ENCODE peak calls at places on chromosome 19, in eight cellular contexts. G is tibial nerve, A is IMR-90, K is HepG2, U is ovary, L is heart left ventricle, J is sigmoid colon, I is A549. R is an unnamed sample.

GRCh38 chr19:16385296-16385695 is 60.7 kb downstream of the KLF2 start:
- DNase-seq in G (no peak), K (no peak), L (no peak), J (peak; percentile 52), A (no peak), U (no peak), I (no peak), R (no peak)

GRCh38 chr19:34847393-34847792 is 74.4 kb upstream of the ZNF599 start:
- DNase-seq in U (no peak), L (no peak), G (no peak), K (no peak), A (no peak), J (no peak), I (no peak), R (no peak)

GRCh38 chr19:33818426-33818825 is 21.8 kb downstream of the KCTD15 start:
- DNase-seq in U (no peak), K (no peak), J (no peak), L (no peak), A (no peak), I (no peak), G (no peak), R (no peak)

GRCh38 chr19:8935460-8935859 is 74.7 kb downstream of the MUC16 start:
- DNase-seq in I (no peak), L (no peak), J (no peak), K (no peak), U (no peak), G (no peak), A (no peak), R (no peak)

GRCh38 chr19:46975918-46976782 is 43.5 kb upstream of the NPAS1 start:
- DNase-seq in G (peak; percentile 90), I (no peak), J (peak; percentile 98), A (peak; percentile 93), L (peak; percentile 91), U (peak; percentile 93), K (peak; percentile 70), R (no peak)

GRCh38 chr19:45173816-45174215 is 4.2 kb downstream of the TRAPPC6A start:
- DNase-seq in J (no peak), L (no peak), A (peak; percentile 79), U (no peak), G (no peak), K (no peak), I (no peak), R (no peak)

GRCh38 chr19:10430505-10431253 is 10.3 kb downstream of the PDE4A start:
- DNase-seq in K (no peak), J (peak; percentile 80), L (peak; percentile 80), I (no peak), U (no peak), G (no peak), A (peak; percentile 37), R (no peak)

GRCh38 chr19:45547965-45548609 is 36.5 kb downstream of the OPA3 start:
- DNase-seq in L (no peak), J (no peak), I (peak; percentile 91), A (peak; percentile 18), G (no peak), K (no peak), U (no peak), R (no peak)

GRCh38 chr19:47681936-47682335 is 31.3 kb upstream of the EHD2 start:
- DNase-seq in U (no peak), J (no peak), K (no peak), G (no peak), I (no peak), A (no peak), L (no peak), R (no peak)

GRCh38 chr19:49807888-49808675 is 5.0 kb downstream of the FUZ start:
- DNase-seq in K (no peak), G (no peak), L (no peak), J (no peak), A (no peak), U (no peak), I (no peak), R (no peak)

GRCh38 chr19:6425732-6426686 is 1.4 kb upstream of the KHSRP start:
- DNase-seq in A (no peak), I (no peak), U (peak; percentile 31), G (no peak), L (no peak), J (no peak), K (peak; percentile 60), R (no peak)
- TF ChIP-seq CTCF in A (no peak), I (no peak), U (peak; percentile 13), G (no peak), L (no peak), J (no peak), K (peak; percentile 73), R (peak; percentile 17)

DNA sequence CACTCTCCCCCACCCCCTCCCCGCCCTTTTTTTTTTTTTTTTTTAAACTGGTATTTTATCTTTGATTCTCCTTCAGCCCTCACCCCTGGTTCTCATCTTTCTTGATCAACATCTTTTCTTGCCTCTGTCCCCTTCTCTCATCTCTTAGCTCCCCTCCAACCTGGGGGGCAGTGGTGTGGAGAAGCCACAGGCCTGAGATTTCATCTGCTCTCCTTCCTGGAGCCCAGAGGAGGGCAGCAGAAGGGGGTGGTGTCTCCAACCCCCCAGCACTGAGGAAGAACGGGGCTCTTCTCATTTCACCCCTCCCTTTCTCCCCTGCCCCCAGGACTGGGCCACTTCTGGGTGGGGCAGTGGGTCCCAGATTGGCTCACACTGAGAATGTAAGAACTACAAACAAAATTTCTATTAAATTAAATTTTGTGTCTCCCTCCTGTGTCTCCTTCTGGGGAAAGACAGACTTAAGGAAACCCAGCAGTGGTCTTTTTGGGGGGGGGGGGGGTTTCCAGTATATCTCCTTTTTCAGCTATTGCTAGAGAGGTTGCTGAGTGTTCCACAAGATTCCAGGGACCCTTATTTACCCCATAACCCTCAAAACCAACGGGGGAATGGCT is 1.5 kb upstream of the RAD23A start:
- DNase-seq in A (no peak), U (no peak), G (no peak), J (no peak), L (no peak), I (no peak), K (no peak), R (no peak)
- H3K27ac ChIP-seq in A (no peak overlapping the region), U (no peak overlapping the region), G (peak overlapping the region; percentile 95), J (peak overlapping the region; percentile 95), L (peak overlapping the region; percentile 97), I (no peak overlapping the region), K (peak overlapping the region; percentile 91), R (peak overlapping the region; percentile 98)

GRCh38 chr19:18939922-18940775 is 868 bp downstream of the HOMER3 start:
- DNase-seq in J (peak; percentile 84), A (peak; percentile 46), L (peak; percentile 56), G (no peak), I (peak; percentile 44), K (no peak), U (peak; percentile 69), R (no peak)
- TF ChIP-seq POLR2A in J (no peak), A (no peak), L (no peak), G (no peak), I (no peak), K (no peak), U (no peak), R (no peak)

GRCh38 chr19:5355076-5355475 is 14.5 kb upstream of the PTPRS start:
- DNase-seq in G (no peak), A (no peak), J (no peak), K (no peak), U (no peak), L (no peak), I (no peak), R (no peak)

GRCh38 chr19:5355693-5356092 is 15.1 kb upstream of the PTPRS start:
- DNase-seq in J (no peak), L (no peak), K (no peak), U (no peak), I (no peak), G (no peak), A (no peak), R (no peak)

GRCh38 chr19:5352229-5352763 is 11.7 kb upstream of the PTPRS start:
- DNase-seq in I (no peak), U (no peak), A (peak; percentile 15), L (no peak), G (no peak), J (no peak), K (no peak), R (no peak)

GRCh38 chr19:5356428-5356827 is 15.8 kb upstream of the PTPRS start:
- DNase-seq in U (no peak), L (no peak), A (no peak), I (no peak), J (no peak), K (no peak), G (no peak), R (no peak)

DNA sequence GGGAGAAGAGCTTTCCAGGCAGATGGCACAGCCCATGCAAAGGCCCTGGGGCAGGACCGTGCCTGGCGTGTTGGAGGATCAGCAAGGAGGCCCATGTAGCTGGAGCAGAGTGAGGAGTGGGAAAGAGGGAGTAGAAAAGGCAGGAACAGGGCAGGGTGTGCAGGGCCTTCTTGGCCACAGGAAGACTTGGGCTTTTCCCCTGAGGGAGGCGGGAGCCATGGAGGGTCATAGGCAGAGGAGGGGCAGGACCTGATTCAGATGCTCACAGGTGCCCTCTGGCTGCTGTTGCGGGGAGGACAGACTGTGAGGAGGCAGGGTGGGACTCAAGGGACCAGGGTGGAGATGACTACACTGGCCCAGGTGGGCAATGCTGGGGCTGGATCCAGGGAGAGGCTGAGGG is 13.8 kb upstream of the PTPRS start:
- DNase-seq in U (no peak), A (no peak), L (no peak), I (no peak), J (no peak), K (peak; percentile 34), G (no peak), R (no peak)
- TF ChIP-seq CTCF in U (no peak), A (peak; percentile 28), L (no peak), I (no peak), J (no peak), K (peak; percentile 73), G (no peak), R (no peak)

DNA sequence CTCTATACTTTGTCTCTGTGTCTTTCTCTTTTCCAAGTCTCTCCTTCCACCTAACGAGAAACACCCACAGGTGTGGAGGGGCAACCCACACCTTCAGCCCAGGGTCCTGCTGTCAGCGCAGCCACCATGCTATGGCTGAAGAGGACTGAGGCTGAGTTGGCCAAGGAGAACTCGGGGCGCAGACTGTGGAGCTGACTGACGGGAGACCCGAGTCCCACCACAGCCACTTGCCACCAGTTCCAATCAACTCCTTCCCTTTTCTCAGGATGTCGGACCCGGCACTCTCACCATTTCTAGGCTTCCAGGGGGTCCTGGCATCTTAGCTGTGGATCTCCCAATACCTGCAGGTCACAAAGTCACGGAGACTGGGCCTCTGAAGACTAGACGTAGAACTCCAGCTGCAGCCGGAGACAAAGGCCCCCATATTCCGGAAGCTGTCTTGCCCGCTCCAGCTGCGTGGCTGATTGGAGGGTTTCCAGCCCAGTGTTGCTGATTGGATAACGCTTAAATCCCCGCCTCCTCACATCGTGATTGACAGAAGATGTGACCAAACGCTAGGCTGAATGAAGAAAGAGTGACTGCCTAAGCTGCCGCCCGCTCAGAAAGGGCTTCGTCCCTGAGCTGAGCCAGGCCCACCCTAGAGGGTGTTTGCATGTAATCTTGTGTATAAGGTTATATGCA is 63.6 kb downstream of the ZNF429 start:
- DNase-seq in I (no peak), J (peak; percentile 94), G (peak; percentile 87), U (peak; percentile 89), K (no peak), A (peak; percentile 94), L (peak; percentile 97), R (no peak)
- H3K27ac ChIP-seq in I (no peak overlapping the region), J (peak overlapping the region; percentile 67), G (no peak overlapping the region), U (no peak overlapping the region), K (no peak overlapping the region), A (peak overlapping the region; percentile 83), L (peak overlapping the region; percentile 48), R (peak overlapping the region; percentile 85)

R was measured in esophagus squamous epithelium.